ENCODE peak calls at places on chromosomes 16 and 17, in seven cellular contexts. K, F, P, Q, E, D and X are unnamed samples. For H3K9me3, the result is how much of the 10 kb centered on the place peaks cover.

GRCh38 chr16:21663889-21664647 is at the start of gene OTOA:
- DNase-seq in P (peak), D (peak), Q (no peak), E (no peak), F (no peak), K (no peak), X (peak)

GRCh38 chr17:73940511-73940910 is 263.0 kb upstream of the RPL38 start:
- DNase-seq in E (no peak), D (no peak), F (no peak), K (peak), Q (no peak), P (no peak), X (no peak)

GRCh38 chr17:63837962-63838585 is 4.4 kb downstream of the SMARCD2 start:
- DNase-seq in K (no peak), Q (no peak), F (no peak), P (no peak), E (no peak), D (no peak), X (no peak)

GRCh38 chr17:44557653-44558285 is 485 bp downstream of the FZD2 start:
- DNase-seq in Q (no peak), P (peak), E (no peak), D (no peak), F (peak), K (no peak), X (peak)

GRCh38 chr17:28816540-28816939 is 26.1 kb downstream of the FAM222B start:
- DNase-seq in K (no peak), E (no peak), Q (no peak), D (no peak), P (no peak), F (no peak), X (no peak)

GRCh38 chr17:67718325-67718941 is 697 bp downstream of the NOL11 start:
- DNase-seq in D (no peak), E (no peak), K (no peak), P (peak), F (no peak), Q (no peak), X (no peak)

GRCh38 chr16:3935921-3936320 is 55.4 kb upstream of the CREBBP start:
- DNase-seq in Q (no peak), D (no peak), F (no peak), E (no peak), P (no peak), K (no peak), X (no peak)

GRCh38 chr17:34579979-34580684 is 750 bp downstream of the TMEM132E start:
- DNase-seq in E (no peak), D (no peak), F (no peak), K (no peak), Q (no peak), P (no peak), X (no peak)

GRCh38 chr16:84740596-84741071 is 40.8 kb downstream of the USP10 start:
- DNase-seq in F (no peak), E (no peak), Q (no peak), D (no peak), P (no peak), K (peak), X (no peak)

GRCh38 chr16:21156767-21157467 is 1.6 kb upstream of the LDAF1 start:
- DNase-seq in D (no peak), F (peak), K (no peak), Q (peak), P (peak), E (peak), X (no peak)

GRCh38 chr16:52621651-52622050 is 74.7 kb upstream of the TOX3 start:
- DNase-seq in E (no peak), P (no peak), Q (no peak), K (no peak), D (no peak), F (no peak), X (no peak)

GRCh38 chr16:83940630-83941378 is 12.2 kb upstream of the OSGIN1 start:
- DNase-seq in D (no peak), E (no peak), P (no peak), Q (no peak), F (no peak), K (no peak), X (no peak)

GRCh38 chr17:50198026-50198669 is 3.3 kb downstream of the COL1A1 start:
- DNase-seq in E (peak), P (peak), D (no peak), K (no peak), F (peak), Q (peak), X (no peak)

GRCh38 chr17:2250140-2251095 is 53.2 kb downstream of the SMG6 start:
- DNase-seq in E (no peak), D (no peak), P (no peak), Q (no peak), K (no peak), F (no peak), X (peak)

GRCh38 chr16:87570938-87571867 is 31.1 kb upstream of the JPH3 start:
- DNase-seq in P (peak), D (no peak), Q (peak), E (no peak), K (no peak), F (peak), X (no peak)

DNA sequence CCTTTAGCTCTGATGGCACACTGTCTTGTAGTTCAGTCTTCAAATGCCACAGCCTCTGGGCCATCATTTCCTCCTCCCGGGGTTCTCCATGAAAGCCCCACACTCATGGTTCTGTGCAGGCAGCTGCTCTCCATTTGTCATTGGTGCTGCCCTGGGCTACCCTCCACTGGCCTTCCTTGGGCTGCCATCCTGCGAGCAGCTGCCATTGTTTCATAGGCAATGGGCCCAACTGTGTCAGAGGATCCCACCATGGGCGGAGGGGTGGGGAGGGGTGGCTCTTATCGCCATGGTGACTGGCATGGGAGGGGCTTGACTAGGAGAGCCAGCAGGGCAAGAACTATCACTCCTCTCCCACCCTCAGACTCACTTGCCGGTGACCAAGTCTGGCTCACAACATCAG is 38.6 kb upstream of the BRD7 start:
- DNase-seq in F (no peak), P (no peak), E (no peak), K (peak), D (no peak), Q (no peak), X (no peak)
- H3K9me3 ChIP-seq in F (under half), P (under half), E (under half), K (under half), D (under half), Q (under half), X (under half)

GRCh38 chr16:30784215-30784614 is 2.8 kb downstream of the ZNF629 start:
- DNase-seq in F (no peak), P (no peak), K (no peak), D (no peak), Q (no peak), E (no peak), X (no peak)

GRCh38 chr16:30786115-30786935 is 680 bp downstream of the ZNF629 start:
- DNase-seq in D (no peak), E (no peak), Q (no peak), F (peak), P (peak), K (no peak), X (no peak)

GRCh38 chr16:30787613-30788378 is 791 bp upstream of the ZNF629 start:
- DNase-seq in F (no peak), K (no peak), D (no peak), P (no peak), Q (no peak), E (no peak), X (no peak)

GRCh38 chr16:30785126-30786106 is 1.6 kb downstream of the ZNF629 start:
- DNase-seq in K (no peak), Q (no peak), D (no peak), F (no peak), P (no peak), E (no peak), X (no peak)

GRCh38 chr16:30786936-30787612 is at the start of gene ZNF629:
- DNase-seq in F (peak), K (no peak), E (no peak), D (no peak), P (peak), Q (peak), X (peak)
- H3K27ac ChIP-seq in F (peak), K (peak), E (peak), D (peak), P (peak), Q (peak), X (peak)

GRCh38 chr16:31183432-31184428 is 3.8 kb downstream of the FUS start:
- DNase-seq in Q (no peak), K (no peak), F (no peak), D (no peak), P (no peak), E (no peak), X (no peak)

GRCh38 chr16:31186176-31186575 is 6.2 kb downstream of the FUS start:
- DNase-seq in K (no peak), P (no peak), E (no peak), D (no peak), Q (no peak), F (no peak), X (no peak)

GRCh38 chr16:31186930-31187807 is 7.2 kb downstream of the FUS start:
- DNase-seq in K (no peak), P (no peak), D (no peak), Q (no peak), E (no peak), F (no peak), X (no peak)

GRCh38 chr16:31184888-31185287 is 4.9 kb downstream of the FUS start:
- DNase-seq in F (no peak), E (no peak), P (no peak), K (no peak), D (no peak), Q (no peak), X (no peak)

DNA sequence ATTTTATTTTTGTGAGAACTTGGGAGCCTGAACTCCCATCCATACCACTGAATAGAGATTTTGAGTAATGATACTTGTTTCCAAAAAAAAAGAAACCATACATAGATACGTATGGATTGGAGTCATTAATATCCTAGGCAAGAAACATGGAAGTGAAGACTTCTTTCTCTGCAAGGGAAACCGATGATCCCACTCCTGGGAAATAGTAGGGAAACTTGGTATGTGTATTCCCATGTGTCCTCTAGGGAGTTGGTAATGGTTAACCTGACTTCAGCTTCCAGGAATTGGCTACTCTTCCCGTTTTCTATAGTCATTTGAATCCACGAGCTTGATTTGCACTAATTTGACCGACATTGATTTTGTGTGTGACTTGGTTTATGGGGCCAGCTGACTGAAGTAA is 5.4 kb downstream of the FUS start:
- DNase-seq in D (no peak), Q (no peak), F (no peak), K (no peak), E (no peak), P (no peak), X (no peak)
- TF ChIP-seq POLR2AphosphoS5 in D (no peak), Q (no peak), F (no peak), K (no peak), E (no peak), P (no peak), X (no peak)

DNA sequence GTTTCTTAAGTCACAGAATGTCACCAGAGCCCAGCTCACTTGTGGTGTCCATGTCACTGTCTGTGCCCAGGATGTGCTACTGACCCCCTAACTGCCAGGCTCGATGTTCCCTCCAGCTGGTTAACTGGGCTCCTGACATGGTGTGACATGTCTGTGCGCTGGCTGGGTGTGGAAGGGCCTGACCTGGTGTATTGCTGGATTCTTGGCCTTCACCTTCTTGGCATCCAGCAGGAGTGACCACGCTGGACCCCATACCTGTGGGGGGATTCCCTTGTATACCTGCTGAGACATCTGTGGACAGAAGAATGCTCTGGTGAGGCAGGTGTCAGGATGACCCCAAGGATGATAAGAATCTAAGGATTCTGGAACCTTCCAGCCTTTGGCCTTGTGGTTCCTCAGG is 1690.1 kb downstream of the TP53TG3F start:
- DNase-seq in Q (no peak), D (no peak), P (no peak), E (no peak), F (no peak), K (no peak), X (no peak)
- H3K9me3 ChIP-seq in Q (under half), D (half or more), P (under half), E (under half), F (half or more), K (under half), X (under half)

GRCh38 chr17:76541739-76542450 is 2.1 kb downstream of the PRCD start:
- DNase-seq in F (no peak), Q (no peak), D (no peak), P (no peak), E (no peak), K (no peak), X (no peak)

GRCh38 chr17:76542566-76542971 is 2.7 kb downstream of the PRCD start:
- DNase-seq in E (no peak), D (no peak), K (no peak), F (no peak), P (no peak), Q (no peak), X (no peak)

GRCh38 chr17:76539631-76540271 is at the start of gene PRCD:
- DNase-seq in D (no peak), K (no peak), F (no peak), Q (no peak), E (no peak), P (no peak), X (no peak)

GRCh38 chr17:76538941-76539340 is 903 bp upstream of the PRCD start:
- DNase-seq in Q (no peak), D (no peak), K (no peak), P (no peak), E (no peak), F (no peak), X (no peak)

DNA sequence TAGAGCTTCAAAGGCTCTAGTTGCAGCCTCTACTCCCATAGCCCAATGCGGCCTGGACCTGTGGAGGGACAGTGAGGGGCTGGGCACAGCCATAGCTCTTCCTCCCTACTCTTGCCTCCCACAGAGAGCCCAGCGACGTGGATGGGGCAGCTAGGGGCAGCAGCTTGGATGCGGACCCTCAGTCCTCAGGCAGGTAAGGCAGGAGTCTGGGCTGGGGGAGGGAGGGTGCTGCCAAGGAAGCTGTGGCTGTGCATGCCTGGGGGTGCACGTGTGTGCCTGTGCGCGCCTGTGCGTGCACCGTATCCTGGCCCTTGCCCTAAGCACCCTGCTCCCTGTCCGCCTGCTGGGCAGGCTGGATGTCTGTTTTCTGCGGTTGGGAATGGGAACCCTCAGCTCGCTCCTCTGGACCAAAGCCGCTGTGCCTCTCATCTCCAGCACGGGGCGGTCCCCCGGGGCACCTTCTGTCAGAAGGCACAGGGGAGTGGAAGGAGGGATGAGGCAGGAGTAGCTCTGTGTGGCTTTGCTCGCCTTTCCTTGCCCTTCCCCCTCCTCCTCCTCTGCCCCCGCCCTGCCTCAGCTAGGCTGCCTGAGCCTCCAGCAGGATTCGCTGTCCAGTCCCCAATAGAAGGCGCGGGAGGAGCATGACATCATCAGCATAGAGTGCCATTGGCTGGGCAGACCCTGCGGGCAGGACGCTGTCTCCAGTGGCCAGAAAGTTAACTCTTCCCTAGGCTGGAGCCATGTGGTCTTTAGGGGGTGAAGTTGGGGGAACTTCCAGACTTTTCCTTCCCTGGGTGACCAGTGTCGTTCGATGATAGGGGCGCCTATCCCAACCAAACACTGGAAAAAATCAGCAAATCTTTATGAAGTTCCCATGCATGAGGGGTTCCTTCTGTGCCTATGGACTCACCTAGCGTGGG is 797 bp downstream of the PRCD start:
- DNase-seq in F (peak), D (peak), P (peak), E (no peak), Q (peak), K (peak), X (peak)
- H3K27ac ChIP-seq in F (peak), D (no peak), P (peak), E (peak), Q (peak), K (peak), X (no peak)

GRCh38 chr16:23869052-23869451 is 33.3 kb downstream of the PRKCB start:
- DNase-seq in D (no peak), F (no peak), K (no peak), E (no peak), P (no peak), Q (no peak), X (no peak)

GRCh38 chr16:23876256-23876896 is 40.6 kb downstream of the PRKCB start:
- DNase-seq in D (no peak), Q (no peak), F (no peak), P (no peak), K (no peak), E (no peak), X (no peak)

GRCh38 chr16:23874613-23875294 is 39.0 kb downstream of the PRKCB start:
- DNase-seq in P (no peak), K (no peak), Q (no peak), D (no peak), E (no peak), F (no peak), X (no peak)

GRCh38 chr16:23867566-23867965 is 31.8 kb downstream of the PRKCB start:
- DNase-seq in F (no peak), P (no peak), Q (no peak), K (no peak), E (no peak), D (no peak), X (no peak)

DNA sequence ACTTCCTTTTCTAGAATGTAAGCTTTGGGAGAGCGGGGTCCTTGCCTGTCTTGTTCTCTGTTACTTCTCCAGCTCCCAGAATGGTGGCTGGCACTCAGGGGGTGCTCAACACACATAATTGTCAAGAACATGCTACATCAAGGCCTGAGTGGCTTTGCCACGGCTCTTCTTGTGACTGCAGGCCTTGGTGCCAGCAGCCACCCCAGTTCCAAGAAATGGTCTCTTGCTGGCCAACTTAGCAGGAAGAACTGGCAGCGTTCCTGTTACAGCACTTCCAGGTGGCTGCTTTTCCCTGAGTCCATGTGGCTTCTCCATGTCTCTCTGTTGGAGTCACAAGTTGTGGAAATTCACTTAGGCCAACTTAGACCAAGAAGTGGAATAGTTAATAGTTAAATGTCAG is 36.1 kb downstream of the PRKCB start:
- DNase-seq in K (no peak), D (no peak), P (no peak), E (no peak), Q (no peak), F (no peak), X (no peak)
- TF ChIP-seq POLR2AphosphoS5 in K (no peak), D (no peak), P (no peak), E (no peak), Q (no peak), F (no peak), X (no peak)

DNA sequence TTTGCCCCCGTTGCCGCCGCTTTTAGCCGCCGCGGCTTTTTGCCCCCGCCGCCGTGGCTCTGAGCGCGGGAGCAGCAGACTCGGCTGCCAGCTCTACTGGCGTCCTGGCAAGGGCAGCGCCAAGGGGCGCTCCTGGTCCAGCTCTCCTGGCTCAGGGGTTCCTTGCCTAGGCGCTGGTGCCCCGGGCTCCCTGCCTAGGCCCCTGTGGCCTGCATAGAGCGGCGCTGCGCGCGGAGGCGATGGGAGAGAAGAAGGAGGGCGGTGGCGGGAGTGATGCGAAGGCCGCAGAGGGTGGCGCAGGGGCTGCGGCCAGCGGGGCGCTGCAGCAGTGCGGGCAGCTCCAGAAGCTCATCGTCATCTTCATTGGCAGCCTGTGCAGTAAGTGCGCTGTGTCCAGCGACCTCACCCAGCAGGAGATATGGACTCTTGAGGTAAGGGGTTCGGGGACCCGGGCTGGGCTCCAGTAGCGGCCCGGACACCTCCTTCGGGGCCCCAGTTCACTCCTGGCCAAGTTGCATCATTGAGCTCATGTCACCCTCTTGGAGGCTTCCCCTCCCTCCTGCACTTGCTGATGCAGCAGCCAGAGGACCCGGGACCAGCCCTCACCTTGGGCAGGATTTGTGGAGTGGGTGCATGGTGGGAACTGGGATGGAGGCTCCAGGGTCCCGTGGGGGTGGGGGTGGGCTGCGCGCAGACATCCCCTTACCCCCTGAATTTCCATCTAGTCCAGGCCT is 1344.4 kb downstream of the TP53TG3F start:
- DNase-seq in F (no peak), E (no peak), D (no peak), P (no peak), K (no peak), Q (no peak), X (peak)
- H3K9me3 ChIP-seq in F (under half), E (under half), D (under half), P (under half), K (under half), Q (under half), X (under half)

DNA sequence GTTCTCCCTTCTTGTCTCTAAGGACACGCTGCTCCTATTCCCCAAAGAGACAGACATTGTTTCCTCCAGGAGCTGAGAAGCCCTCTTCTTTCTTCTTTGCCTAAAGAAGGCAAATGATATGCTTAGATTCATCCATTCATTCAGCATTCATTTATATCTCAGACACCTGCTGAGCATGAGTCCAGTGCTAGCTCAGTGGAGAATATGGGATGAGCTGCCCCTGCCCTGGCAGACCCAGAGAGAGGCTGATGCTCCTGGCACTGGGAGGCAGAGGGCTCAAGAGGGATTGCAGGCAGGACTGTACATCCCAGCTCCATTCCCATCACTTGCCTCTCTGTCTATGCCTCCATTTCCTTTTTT is 4.4 kb upstream of the ALDOA start:
- DNase-seq in F (no peak), E (no peak), K (no peak), Q (no peak), P (no peak), D (no peak), X (no peak)
- H3K27ac ChIP-seq in F (no peak), E (no peak), K (no peak), Q (peak), P (no peak), D (no peak), X (peak)